ENCODE peak calls at places on chromosome 21, in ten cellular contexts. H is breast epithelium, Y is gastrocnemius medialis, D is body of pancreas, A is Peyer's patch, W is fibroblast of the aortic adventitia, K is uterus, C is lower leg skin, V is AG09309, R is choroid plexus epithelial cell. Q is an unnamed sample.

GRCh38 chr21:34701726-34702125 is 32.9 kb downstream of the CLIC6 start:
- DNase-seq in K (peak), V (peak), H (no peak), W (no peak), C (peak), A (no peak), Y (no peak), R (no peak), D (no peak), Q (peak)

GRCh38 chr21:35039595-35040291 is 9.4 kb downstream of the RUNX1 start:
- DNase-seq in A (no peak), R (no peak), W (no peak), V (no peak), Y (no peak), H (no peak), D (no peak), C (peak), K (no peak), Q (no peak)

GRCh38 chr21:35989185-35989735 is 71.1 kb downstream of the SETD4 start:
- DNase-seq in A (no peak), W (peak), D (no peak), V (peak), C (peak), Y (peak), K (no peak), R (no peak), H (no peak), Q (peak)

GRCh38 chr21:39715804-39716397 is 29.1 kb upstream of the IGSF5 start:
- DNase-seq in V (peak), K (peak), Y (peak), R (peak), W (peak), H (no peak), C (peak), A (peak), D (peak), Q (peak)

GRCh38 chr21:35593000-35593502 is 467.3 kb downstream of the SETD4 start:
- DNase-seq in D (no peak), A (no peak), V (no peak), H (no peak), K (no peak), W (peak), C (no peak), Y (no peak), R (peak), Q (peak)

GRCh38 chr21:14602418-14602987 is 56.4 kb upstream of the SAMSN1 start:
- DNase-seq in C (no peak), H (no peak), W (no peak), K (no peak), A (peak), Y (no peak), R (peak), D (no peak), V (no peak), Q (no peak)

GRCh38 chr21:36247316-36247715 is 72.7 kb upstream of the MORC3 start:
- DNase-seq in D (no peak), W (peak), A (no peak), K (no peak), R (peak), C (no peak), V (no peak), H (no peak), Y (no peak), Q (no peak)

GRCh38 chr21:35697321-35697808 is 363.0 kb downstream of the SETD4 start:
- DNase-seq in H (no peak), R (peak), K (peak), D (peak), W (peak), Y (peak), A (peak), V (no peak), C (peak), Q (peak)

GRCh38 chr21:41163086-41163485 is 4.9 kb upstream of the BACE2 start:
- DNase-seq in A (no peak), Y (no peak), W (no peak), K (no peak), C (peak), V (no peak), D (no peak), H (no peak), R (no peak), Q (no peak)

GRCh38 chr21:42158846-42159245 is 60.1 kb upstream of the ABCG1 start:
- DNase-seq in A (peak), C (peak), W (no peak), K (no peak), H (no peak), Y (no peak), D (no peak), V (no peak), R (no peak), Q (no peak)

GRCh38 chr21:20388400-20388799 is 609.8 kb upstream of the NCAM2 start:
- DNase-seq in D (no peak), V (no peak), K (no peak), C (no peak), R (no peak), A (no peak), H (no peak), Y (no peak), W (no peak), Q (no peak)

GRCh38 chr21:14533555-14534400 is 12.3 kb downstream of the SAMSN1 start:
- DNase-seq in K (no peak), W (peak), Y (no peak), H (no peak), V (no peak), C (no peak), A (no peak), D (no peak), R (peak), Q (peak)

GRCh38 chr21:28283652-28284490 is 708.8 kb downstream of the LTN1 start:
- DNase-seq in V (peak), R (peak), Y (no peak), C (no peak), A (no peak), H (no peak), W (peak), K (no peak), D (peak), Q (peak)

GRCh38 chr21:40118527-40118926 is 251.3 kb downstream of the PCP4 start:
- DNase-seq in K (no peak), H (no peak), W (no peak), D (no peak), R (no peak), Y (no peak), V (no peak), C (no peak), A (no peak), Q (no peak)

GRCh38 chr21:21971384-21971783 is 973.2 kb downstream of the NCAM2 start:
- DNase-seq in R (peak), A (no peak), K (no peak), W (no peak), Y (no peak), H (no peak), D (no peak), V (no peak), C (no peak), Q (no peak)

GRCh38 chr21:8993284-8993942 is 1528.0 kb upstream of the TPTE start:
- DNase-seq in A (no peak), W (no peak), D (no peak), R (no peak), H (no peak), V (no peak), Y (no peak), C (no peak), K (no peak), Q (no peak)

GRCh38 chr21:15437873-15438272 is 291.9 kb upstream of the USP25 start:
- DNase-seq in C (no peak), H (no peak), V (no peak), A (no peak), D (no peak), Y (no peak), R (peak), W (peak), K (no peak), Q (peak)

GRCh38 chr21:43850728-43851295 is 14.2 kb upstream of the AGPAT3 start:
- DNase-seq in R (no peak), Y (no peak), H (no peak), W (no peak), C (no peak), V (no peak), A (no peak), K (no peak), D (no peak), Q (no peak)

GRCh38 chr21:43277481-43278351 is 108.9 kb downstream of the CRYAA start:
- DNase-seq in K (no peak), R (no peak), W (no peak), C (no peak), V (no peak), H (no peak), A (no peak), D (no peak), Y (no peak), Q (no peak)

DNA sequence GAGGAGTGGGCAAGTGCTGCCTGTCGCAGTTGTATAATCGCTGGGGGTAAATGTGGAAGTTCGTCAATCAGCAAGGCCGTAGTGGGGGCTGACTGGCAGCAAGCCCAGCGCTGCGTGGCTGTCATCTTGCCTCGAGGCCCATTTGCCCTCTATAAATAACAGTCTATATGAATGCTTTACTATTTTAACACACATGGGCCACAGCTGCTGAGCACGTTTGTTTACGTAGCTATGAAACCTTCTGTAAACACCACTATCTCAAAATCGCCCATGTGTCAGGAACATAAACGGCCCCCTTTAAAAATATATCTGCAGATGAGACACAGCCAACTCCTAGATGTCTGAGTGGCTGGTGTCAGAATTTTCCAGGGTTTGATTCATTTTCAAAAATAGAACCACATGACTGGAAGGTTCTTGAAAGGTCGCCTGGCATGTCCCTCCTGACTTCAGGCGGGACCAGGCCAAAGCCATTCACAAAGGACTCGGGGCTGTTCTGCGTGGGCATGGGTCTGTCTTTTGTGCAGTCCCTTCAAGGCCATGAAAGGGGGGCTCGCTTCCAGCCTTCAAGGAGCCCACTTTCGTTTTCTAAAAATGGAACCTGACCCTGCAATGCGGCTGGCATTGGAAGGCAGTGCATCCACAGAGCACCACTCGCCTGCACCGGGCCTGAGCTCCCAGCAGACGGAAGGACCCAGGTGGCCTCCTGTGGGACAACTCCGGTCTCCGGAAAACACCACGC is 205.5 kb downstream of the KCNJ6 start:
- DNase-seq in V (no peak), K (no peak), W (no peak), H (no peak), R (peak), C (no peak), Y (peak), D (no peak), A (no peak), Q (no peak)
- H3K4me3 ChIP-seq in V (no peak), K (no peak), W (no peak), H (no peak), R (no peak), C (no peak), Y (no peak), D (no peak), A (no peak), Q (no peak)

DNA sequence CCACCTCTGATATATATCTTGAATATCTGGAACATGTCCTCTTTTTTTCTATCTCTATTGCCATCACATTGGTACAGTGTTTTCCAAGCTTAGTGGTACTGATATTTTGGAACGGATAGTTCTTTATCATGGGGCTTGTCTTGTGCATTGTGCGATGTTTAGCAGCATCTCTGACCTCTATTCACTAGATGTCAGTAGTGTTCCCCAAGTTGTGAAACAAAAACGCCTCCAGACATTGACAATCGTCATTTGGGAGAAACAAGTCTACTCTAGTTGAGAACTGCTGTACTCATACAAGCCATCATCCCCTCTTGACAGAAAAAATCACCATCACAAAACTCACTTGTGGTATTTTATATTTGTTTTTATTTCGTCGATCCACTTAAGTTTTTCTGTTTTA is 79.7 kb upstream of the CHODL start:
- DNase-seq in R (no peak), K (no peak), V (no peak), Y (no peak), C (no peak), H (no peak), A (no peak), W (no peak), D (no peak), Q (no peak)
- TF ChIP-seq CTCF in R (no peak), K (no peak), V (no peak), Y (no peak), C (no peak), H (no peak), A (no peak), W (no peak), D (no peak), Q (no peak)

DNA sequence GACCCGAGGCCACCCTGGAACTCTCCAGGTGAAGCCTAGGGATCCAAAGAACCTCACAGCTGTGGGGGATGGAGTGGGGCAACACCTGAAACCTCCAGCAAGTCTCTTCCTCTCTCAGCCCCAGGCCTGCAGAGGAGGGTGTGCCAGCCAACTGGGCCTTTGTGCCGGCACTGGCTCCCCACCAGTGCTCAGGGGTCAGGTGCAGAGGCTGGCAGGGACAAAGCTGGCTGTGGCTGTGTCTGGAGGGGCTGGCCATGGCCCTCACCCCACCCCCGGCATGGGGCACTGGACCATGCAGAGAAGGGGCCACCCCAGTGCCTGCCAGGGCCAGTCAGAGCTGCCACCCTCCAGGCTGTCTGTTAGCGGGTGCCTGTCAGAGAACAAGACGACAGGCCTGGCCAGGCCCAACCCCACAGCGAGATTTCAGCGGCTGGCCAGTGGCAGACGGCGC is 3.9 kb downstream of the COL18A1 start:
- DNase-seq in A (no peak), W (no peak), D (no peak), K (no peak), C (no peak), R (no peak), V (no peak), H (no peak), Y (no peak), Q (no peak)
- H3K4me3 ChIP-seq in A (no peak), W (no peak), D (no peak), K (no peak), C (no peak), R (no peak), V (no peak), H (no peak), Y (no peak), Q (no peak)

GRCh38 chr21:32333953-32334673 is 35.5 kb downstream of the MRAP start:
- DNase-seq in A (no peak), K (no peak), V (no peak), Y (no peak), R (no peak), D (no peak), H (no peak), W (no peak), C (peak), Q (no peak)

GRCh38 chr21:32337206-32337605 is 38.6 kb downstream of the MRAP start:
- DNase-seq in C (peak), R (no peak), D (no peak), K (no peak), Y (no peak), W (no peak), A (no peak), H (no peak), V (no peak), Q (no peak)

GRCh38 chr21:32335601-32336575 is 37.2 kb downstream of the MRAP start:
- DNase-seq in A (no peak), H (no peak), C (peak), D (no peak), V (no peak), W (no peak), Y (no peak), K (no peak), R (peak), Q (no peak)

GRCh38 chr21:32336711-32337110 is 38.1 kb downstream of the MRAP start:
- DNase-seq in V (no peak), K (no peak), W (no peak), C (peak), R (peak), Y (no peak), A (no peak), D (no peak), H (no peak), Q (peak)

DNA sequence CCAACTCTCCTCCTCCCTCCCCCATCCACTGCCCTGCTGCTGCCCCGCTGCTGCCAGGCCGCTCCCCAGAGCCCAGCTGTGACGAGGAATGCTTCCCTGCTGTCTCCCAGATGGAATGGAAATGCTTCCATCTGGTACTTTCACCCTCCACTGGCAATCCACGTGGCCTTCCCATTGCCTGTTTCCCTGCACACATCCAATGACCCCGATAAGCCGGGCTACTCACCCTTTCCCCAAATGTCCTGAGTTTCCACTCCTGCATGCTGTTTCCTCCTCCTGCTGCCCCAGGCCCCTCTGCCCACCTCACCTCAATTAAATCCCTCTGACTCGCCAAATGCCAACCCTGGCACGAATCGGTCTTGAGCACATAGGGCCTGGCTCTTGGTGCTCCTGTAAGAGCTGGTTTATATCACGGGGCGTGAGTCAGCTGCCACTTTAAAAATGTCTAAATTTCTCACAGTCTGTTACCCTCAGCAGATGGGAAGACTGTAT is 36.4 kb downstream of the MRAP start:
- DNase-seq in R (no peak), H (no peak), V (no peak), K (no peak), C (peak), A (no peak), W (no peak), Y (no peak), D (no peak), Q (no peak)
- TF ChIP-seq CTCF in R (no peak), H (no peak), V (no peak), K (no peak), C (no peak), A (no peak), W (no peak), Y (no peak), D (no peak), Q (no peak)

DNA sequence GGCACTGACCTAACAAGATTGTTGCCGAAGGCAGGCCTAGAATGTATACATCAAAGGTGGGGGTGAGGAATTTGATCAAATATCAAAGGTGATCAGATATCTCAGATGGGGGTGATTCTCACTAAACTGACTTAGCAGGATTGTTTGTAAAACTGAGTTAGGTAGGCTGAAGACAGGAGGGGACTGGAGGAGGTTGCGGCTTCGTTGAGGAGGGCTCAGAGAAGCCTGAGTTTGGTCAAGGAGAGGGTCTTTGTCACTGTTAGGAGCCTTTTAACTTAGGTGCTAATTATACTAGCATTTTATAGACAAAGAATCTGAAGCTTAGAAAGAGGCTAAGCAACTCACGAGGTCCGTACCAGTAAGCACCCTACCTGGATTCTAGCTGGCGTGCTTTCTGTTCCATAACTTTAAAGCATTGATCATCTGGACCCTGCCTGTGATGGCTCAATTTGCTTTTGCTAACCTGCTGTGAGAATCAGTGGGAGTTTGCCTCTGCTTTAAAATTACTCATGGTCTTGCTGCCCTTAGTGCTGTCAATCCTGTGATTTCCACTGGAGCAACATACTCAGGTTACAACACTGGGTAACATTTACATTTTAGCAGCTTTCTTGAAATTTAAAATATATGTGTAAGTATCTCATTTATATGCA is 49.8 kb downstream of the ITSN1 start:
- DNase-seq in D (no peak), A (no peak), Y (no peak), K (no peak), V (no peak), C (no peak), R (peak), H (no peak), W (no peak), Q (no peak)
- H3K4me3 ChIP-seq in D (no peak), A (no peak), Y (no peak), K (no peak), V (no peak), C (no peak), R (no peak), H (no peak), W (no peak), Q (no peak)

GRCh38 chr21:26846036-26846931 is 1.1 kb upstream of the ADAMTS1 start:
- DNase-seq in R (peak), D (peak), A (peak), C (peak), V (no peak), W (peak), K (peak), Y (peak), H (peak), Q (peak)
- TF ChIP-seq CTCF in R (peak), D (peak), A (no peak), C (no peak), V (peak), W (peak), K (peak), Y (peak), H (no peak), Q (no peak)

DNA sequence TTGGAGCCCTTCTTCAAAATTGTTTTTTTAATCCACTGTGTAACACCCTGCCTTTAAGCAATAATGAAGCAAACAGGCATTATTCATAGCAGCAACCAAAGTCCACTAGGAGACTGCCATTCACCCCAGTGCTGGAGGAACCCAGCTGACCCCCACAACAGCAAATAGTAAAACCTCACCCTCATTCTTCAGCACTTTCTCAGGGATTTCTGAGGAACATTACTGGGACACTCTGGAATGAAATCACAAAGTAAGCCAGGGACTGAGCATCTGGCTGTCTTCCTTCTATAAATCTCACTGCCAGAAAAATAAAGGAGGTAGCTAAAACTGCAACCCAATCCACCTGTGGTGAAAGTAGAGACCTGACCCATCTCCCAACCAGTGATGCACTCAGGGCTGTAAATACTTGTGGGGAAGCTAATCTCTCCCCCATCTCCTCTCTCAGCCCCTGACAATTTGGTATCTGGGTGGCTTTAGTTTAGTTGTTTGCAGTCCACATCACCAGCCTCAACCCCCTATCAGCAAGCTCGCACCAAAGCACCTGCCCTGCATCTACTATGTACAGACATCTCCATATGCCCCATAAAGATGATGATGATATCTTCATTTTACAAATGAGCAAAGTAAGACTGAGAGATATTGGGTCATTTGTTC is 47.1 kb downstream of the COL6A1 start:
- DNase-seq in H (no peak), Y (no peak), D (no peak), W (peak), R (peak), V (peak), A (no peak), C (no peak), K (peak), Q (peak)
- H3K4me3 ChIP-seq in H (no peak), Y (no peak), D (no peak), W (no peak), R (no peak), V (no peak), A (no peak), C (no peak), K (no peak), Q (no peak)

Q was measured in fibroblast of mammary gland.